ENCODE peak calls at places on chromosomes 3 and 15, in ten cellular contexts. O is retinal pigment epithelial cell, H is natural killer cell, C is tibial artery, N is kidney epithelial cell, I is fibroblast of the aortic adventitia, Y is AG10803, T is mammary epithelial cell, U is foreskin fibroblast, P is MCF 10A. Q is an unnamed sample.

GRCh38 chr3:166052440-166052839 is 215.2 kb upstream of the BCHE start:
- DNase-seq in O (no peak), N (no peak), C (no peak), P (no peak), Y (no peak), I (no peak), H (no peak), U (no peak), T (no peak), Q (no peak)

GRCh38 chr15:101469520-101470288 is 19.8 kb downstream of the PCSK6 start:
- DNase-seq in P (no peak), I (peak; percentile 11), T (no peak), N (no peak), Y (no peak), U (no peak), O (no peak), C (no peak), H (no peak), Q (no peak)

GRCh38 chr15:90336705-90337141 is 15.4 kb upstream of the ZNF774 start:
- DNase-seq in Y (peak; percentile 46), N (peak; percentile 54), P (peak; percentile 84), I (peak; percentile 41), U (peak; percentile 85), H (no peak), C (no peak), O (no peak), T (peak; percentile 90), Q (no peak)

GRCh38 chr3:100400424-100400781 is 486 bp downstream of the TOMM70 start:
- DNase-seq in U (peak; percentile 25), H (peak; percentile 35), Y (no peak), O (no peak), N (no peak), C (no peak), I (peak; percentile 6), T (peak; percentile 26), P (peak; percentile 15), Q (peak; percentile 10)

GRCh38 chr15:100902436-100903190 is 16.5 kb upstream of the LRRK1 start:
- DNase-seq in T (peak; percentile 92), P (no peak), C (no peak), U (peak; percentile 89), O (peak; percentile 78), N (peak; percentile 42), I (peak; percentile 93), Y (peak; percentile 87), H (no peak), Q (no peak)

GRCh38 chr15:32730677-32731654 is 13.2 kb downstream of the GREM1 start:
- DNase-seq in U (no peak), N (peak; percentile 61), Y (no peak), T (peak; percentile 24), O (peak; percentile 68), C (no peak), P (peak; percentile 82), I (no peak), H (no peak), Q (no peak)

GRCh38 chr15:92733934-92734521 is 78.5 kb upstream of the FAM174B start:
- DNase-seq in Y (peak; percentile 25), T (no peak), I (peak; percentile 31), N (no peak), P (no peak), O (no peak), H (no peak), C (no peak), U (peak; percentile 43), Q (no peak)

GRCh38 chr15:38768970-38769369 is 204.4 kb upstream of the RASGRP1 start:
- DNase-seq in T (no peak), I (peak; percentile 68), O (no peak), N (no peak), C (peak; percentile 64), Y (peak; percentile 84), U (peak; percentile 57), P (peak; percentile 6), H (no peak), Q (no peak)

GRCh38 chr3:13147344-13147743 is 74.1 kb upstream of the IQSEC1 start:
- DNase-seq in C (no peak), P (no peak), N (no peak), I (no peak), Y (no peak), U (no peak), T (no peak), O (no peak), H (no peak), Q (no peak)
- TF ChIP-seq CTCF in C (no peak), P (no peak), N (no peak), I (no peak), Y (no peak), U (no peak), T (no peak), O (no peak), H (no peak), Q (no peak)

GRCh38 chr3:66200147-66200546 is 20.7 kb upstream of the SLC25A26 start:
- DNase-seq in C (no peak), I (no peak), U (no peak), N (no peak), O (no peak), T (peak; percentile 24), P (no peak), Y (no peak), H (no peak), Q (no peak)
- TF ChIP-seq CTCF in C (no peak), I (no peak), U (no peak), N (no peak), O (no peak), T (no peak), P (no peak), Y (no peak), H (no peak), Q (no peak)

GRCh38 chr3:47244531-47245100 is 38.0 kb downstream of the KIF9 start:
- DNase-seq in Y (no peak), T (no peak), P (no peak), N (no peak), I (no peak), O (no peak), C (no peak), U (no peak), H (no peak), Q (no peak)

GRCh38 chr3:47239929-47240328 is 42.7 kb downstream of the KIF9 start:
- DNase-seq in T (no peak), U (no peak), O (no peak), I (no peak), H (no peak), Y (no peak), P (no peak), N (no peak), C (no peak), Q (no peak)

GRCh38 chr3:47247131-47248064 is 35.2 kb downstream of the KIF9 start:
- DNase-seq in P (no peak), H (no peak), U (no peak), T (no peak), C (no peak), O (no peak), N (no peak), Y (no peak), I (no peak), Q (no peak)

GRCh38 chr3:47245271-47245670 is 37.3 kb downstream of the KIF9 start:
- DNase-seq in H (no peak), T (no peak), P (no peak), Y (no peak), I (no peak), C (no peak), U (no peak), N (no peak), O (no peak), Q (no peak)

DNA sequence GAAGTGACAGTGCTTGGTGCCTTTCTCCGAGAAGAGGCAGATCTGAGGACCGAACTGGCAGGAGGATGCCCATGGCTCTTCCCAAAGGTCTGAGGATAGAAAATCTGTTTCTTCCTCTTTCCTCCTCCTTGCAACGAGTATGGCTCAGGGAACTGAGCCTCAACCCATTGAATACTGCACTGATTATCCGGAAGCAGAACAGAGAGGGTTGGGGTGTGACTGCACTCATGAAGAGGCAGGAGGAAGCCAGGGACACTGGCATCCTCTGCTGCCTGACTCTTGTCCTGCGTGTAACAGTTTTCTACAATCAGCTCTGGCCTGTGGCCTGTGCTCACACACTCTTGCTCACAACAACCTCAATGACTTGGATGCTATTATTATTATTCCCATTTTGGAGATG is 38.9 kb downstream of the KIF9 start:
- DNase-seq in I (no peak), C (no peak), U (no peak), O (no peak), N (no peak), H (no peak), T (no peak), P (no peak), Y (no peak), Q (no peak)
- TF ChIP-seq CTCF in I (no peak), C (no peak), U (no peak), O (no peak), N (no peak), H (no peak), T (no peak), P (no peak), Y (no peak), Q (no peak)

GRCh38 chr3:9498781-9499180 is 54.8 kb downstream of the LHFPL4 start:
- DNase-seq in N (no peak), Y (no peak), U (no peak), H (no peak), C (no peak), I (no peak), T (no peak), P (no peak), O (no peak), Q (no peak)

GRCh38 chr3:9501226-9501625 is 52.4 kb downstream of the LHFPL4 start:
- DNase-seq in H (no peak), O (no peak), T (no peak), P (no peak), Y (no peak), U (no peak), I (no peak), C (no peak), N (no peak), Q (no peak)

GRCh38 chr3:9497821-9498565 is 55.6 kb downstream of the LHFPL4 start:
- DNase-seq in Y (peak; percentile 21), I (peak; percentile 34), C (no peak), O (no peak), U (peak; percentile 58), N (peak; percentile 61), P (peak; percentile 32), H (no peak), T (peak; percentile 85), Q (no peak)

GRCh38 chr3:9499455-9500107 is 54.0 kb downstream of the LHFPL4 start:
- DNase-seq in O (no peak), P (no peak), Y (no peak), N (no peak), H (no peak), I (no peak), C (peak; percentile 60), U (no peak), T (no peak), Q (no peak)

DNA sequence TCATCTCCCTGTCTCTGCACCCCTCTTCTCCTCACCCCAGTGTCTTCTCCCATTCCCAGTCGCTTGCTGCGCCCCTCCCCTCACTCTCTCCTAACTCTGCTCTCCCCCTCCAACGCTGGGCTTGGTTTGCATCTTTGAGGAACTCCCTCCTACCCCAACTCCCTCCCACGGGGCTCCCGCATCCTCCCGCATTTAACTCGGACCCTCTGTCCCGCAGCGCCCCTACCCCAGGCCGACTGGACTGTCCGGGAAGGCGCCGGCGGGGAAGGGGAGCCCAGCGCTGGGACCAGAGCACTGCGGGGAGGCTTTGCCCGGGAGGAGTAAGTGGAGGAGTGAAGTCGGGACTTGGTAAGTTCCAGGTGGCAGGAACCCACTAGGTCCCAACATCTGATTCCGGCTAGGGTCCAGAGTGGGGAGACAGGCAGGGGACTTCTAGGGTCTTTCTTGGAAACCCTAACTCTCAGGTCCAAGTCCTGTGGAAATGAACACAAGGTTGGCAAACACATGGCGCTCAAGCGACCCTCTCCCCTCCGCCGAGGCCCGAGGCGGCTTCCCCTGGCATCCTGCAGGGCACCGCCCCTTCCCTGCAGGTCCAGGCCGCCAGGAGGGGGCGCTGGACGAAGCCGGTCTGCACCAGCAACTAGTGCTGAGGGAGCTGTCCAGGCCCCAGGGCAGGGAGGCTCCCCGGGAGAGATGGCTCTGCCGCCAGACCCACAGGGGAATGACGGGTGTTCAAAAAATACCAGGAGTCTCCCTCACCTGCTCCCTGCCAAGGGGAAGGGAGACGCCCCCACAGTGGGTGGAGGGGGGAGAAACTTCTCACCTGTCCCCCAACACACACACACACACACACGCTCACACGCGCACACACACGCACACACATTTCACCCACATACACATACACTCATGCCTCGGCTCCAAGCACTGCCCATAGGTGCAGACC is 53.2 kb downstream of the LHFPL4 start:
- DNase-seq in P (peak; percentile 61), O (peak; percentile 16), Y (peak; percentile 52), T (peak; percentile 17), C (no peak), I (peak; percentile 39), N (peak; percentile 14), H (peak; percentile 57), U (peak; percentile 85), Q (peak; percentile 76)
- TF ChIP-seq CTCF in P (peak; percentile 71), O (peak; percentile 94), Y (peak; percentile 56), T (peak; percentile 60), C (peak; percentile 44), I (peak; percentile 80), N (peak; percentile 96), H (peak; percentile 58), U (peak; percentile 87), Q (peak; percentile 85)